ENCODE peak calls at places on chromosomes 16 and 17, in four cellular contexts. D is heart right ventricle; F is CD4-positive, alpha-beta T cell; A is uterus. T is an unnamed sample.

GRCh38 chr17:44503080-44503842 is at the start of gene GPATCH8:
- DNase-seq in D (peak), F (peak), A (peak), T (peak)

GRCh38 chr16:48317614-48318013 is 67.6 kb downstream of the SIAH1 start:
- DNase-seq in D (no peak), F (no peak), A (no peak), T (peak)

GRCh38 chr16:2159052-2159838 is 3.7 kb downstream of the TRAF7 start:
- DNase-seq in D (peak), F (no peak), A (peak), T (no peak)

GRCh38 chr17:41329279-41329925 is 13.9 kb upstream of the KRTAP17-1 start:
- DNase-seq in D (no peak), F (no peak), A (no peak), T (peak)

GRCh38 chr17:72118588-72119279 is 2.1 kb upstream of the SOX9 start:
- DNase-seq in D (peak), F (no peak), A (no peak), T (peak)

GRCh38 chr16:67326115-67326471 is 448 bp downstream of the KCTD19 start:
- DNase-seq in D (no peak), F (no peak), A (no peak), T (no peak)

GRCh38 chr17:68457168-68457538 is at the start of gene WIPI1:
- DNase-seq in D (peak), F (peak), A (peak), T (no peak)

GRCh38 chr17:8859804-8860430 is 7.6 kb downstream of the PIK3R6 start:
- DNase-seq in D (no peak), F (no peak), A (no peak), T (no peak)

GRCh38 chr17:45242015-45242414 is 19.9 kb downstream of the SPATA32 start:
- DNase-seq in D (no peak), F (no peak), A (no peak), T (no peak)

GRCh38 chr16:5736209-5736608 is 638.6 kb upstream of the EEF2KMT start:
- DNase-seq in D (no peak), F (no peak), A (no peak), T (no peak)

GRCh38 chr17:65886240-65886639 is 305.7 kb downstream of the CEP112 start:
- DNase-seq in D (no peak), F (no peak), A (no peak), T (no peak)

GRCh38 chr17:21375757-21376584 is at the start of gene KCNJ12:
- DNase-seq in D (no peak), F (no peak), A (no peak), T (peak)
- TF ChIP-seq CTCF in D (no peak), F (no peak), A (no peak), T (no peak)

GRCh38 chr16:10312784-10313724 is 72.8 kb upstream of the ATF7IP2 start:
- DNase-seq in D (no peak), F (no peak), A (no peak), T (no peak)

GRCh38 chr16:10317425-10318001 is 68.3 kb upstream of the ATF7IP2 start:
- DNase-seq in D (no peak), F (no peak), A (no peak), T (no peak)

GRCh38 chr16:10314317-10314716 is 71.5 kb upstream of the ATF7IP2 start:
- DNase-seq in D (no peak), F (no peak), A (no peak), T (no peak)

GRCh38 chr16:10312023-10312422 is 73.8 kb upstream of the ATF7IP2 start:
- DNase-seq in D (no peak), F (no peak), A (no peak), T (no peak)

DNA sequence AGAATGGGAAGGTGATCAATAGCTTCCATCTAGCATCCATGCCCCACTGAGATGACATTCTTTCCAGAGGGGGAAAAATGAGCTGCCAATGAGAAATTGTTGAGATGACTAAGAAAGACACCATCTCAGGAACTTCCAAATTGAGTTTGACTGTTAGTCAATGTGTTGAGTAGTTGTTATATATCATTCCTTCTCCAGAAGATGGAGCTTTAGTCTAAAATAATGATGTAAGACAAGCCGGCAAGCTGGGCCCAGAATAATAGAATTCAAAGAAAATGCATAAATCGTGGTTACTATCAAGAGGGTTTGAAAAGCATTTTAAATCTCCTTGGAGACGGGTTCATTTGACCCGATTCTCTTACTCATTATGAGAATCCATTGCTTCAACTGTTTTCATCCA is 71.0 kb upstream of the ATF7IP2 start:
- DNase-seq in D (no peak), F (no peak), A (no peak), T (peak)
- TF ChIP-seq CTCF in D (no peak), F (peak), A (no peak), T (peak)

GRCh38 chr16:81004646-81005353 is 1.9 kb downstream of the CMC2 start:
- DNase-seq in D (peak), F (no peak), A (peak), T (peak)
- TF ChIP-seq CTCF in D (peak), F (peak), A (peak), T (peak)

DNA sequence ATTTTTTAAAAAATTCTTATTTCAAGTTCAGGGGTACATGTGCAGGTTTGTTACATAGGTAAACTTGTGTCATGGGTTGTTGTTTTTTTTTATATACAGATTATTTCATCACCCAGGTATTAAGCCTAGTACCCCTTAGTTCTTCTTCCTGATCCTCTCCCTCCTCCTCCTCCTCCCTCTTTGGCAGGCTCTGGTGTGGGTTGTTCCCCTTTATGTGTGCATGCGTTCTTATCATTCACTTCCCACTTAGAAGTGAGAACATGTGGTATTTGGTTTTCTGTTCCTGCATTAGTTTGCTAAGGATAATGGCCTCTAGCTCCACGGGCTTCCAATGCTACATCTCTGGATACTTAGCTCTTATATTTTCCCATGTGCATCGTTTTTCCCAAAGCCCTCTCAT is 404.4 kb downstream of the HAPSTR1 start:
- DNase-seq in D (no peak), F (no peak), A (no peak), T (no peak)
- TF ChIP-seq CTCF in D (no peak), F (no peak), A (no peak), T (no peak)

DNA sequence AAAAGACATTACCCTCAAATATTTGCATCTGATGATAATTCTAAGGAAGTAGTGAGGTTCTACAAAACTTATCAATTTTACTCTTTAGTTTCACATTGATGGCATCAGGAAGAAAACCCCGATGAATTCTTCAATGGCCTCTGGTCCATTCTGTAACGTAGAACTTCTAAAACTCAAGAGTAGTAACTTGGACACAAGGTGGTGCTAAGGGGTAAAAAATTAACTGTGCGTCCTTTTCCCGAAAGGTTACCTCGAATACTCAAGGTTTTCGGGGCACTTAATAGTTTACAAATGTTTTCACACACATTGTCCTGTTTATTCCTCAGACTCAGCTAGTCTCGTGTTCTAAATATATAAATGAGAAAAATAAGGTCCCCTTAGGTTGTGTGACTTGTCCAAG is 517.3 kb upstream of the ZFHX3 start:
- DNase-seq in D (no peak), F (no peak), A (no peak), T (peak)
- TF ChIP-seq CTCF in D (peak), F (no peak), A (no peak), T (peak)

GRCh38 chr17:74432484-74433391 is 850 bp downstream of the GPRC5C start:
- DNase-seq in D (no peak), F (no peak), A (no peak), T (no peak)

GRCh38 chr17:74435775-74436359 is 4.0 kb downstream of the GPRC5C start:
- DNase-seq in D (no peak), F (no peak), A (no peak), T (no peak)

GRCh38 chr17:74431568-74432483 is at the start of gene GPRC5C:
- DNase-seq in D (peak), F (no peak), A (peak), T (peak)

GRCh38 chr17:74430706-74431567 is 951 bp upstream of the GPRC5C start:
- DNase-seq in D (peak), F (no peak), A (peak), T (peak)

DNA sequence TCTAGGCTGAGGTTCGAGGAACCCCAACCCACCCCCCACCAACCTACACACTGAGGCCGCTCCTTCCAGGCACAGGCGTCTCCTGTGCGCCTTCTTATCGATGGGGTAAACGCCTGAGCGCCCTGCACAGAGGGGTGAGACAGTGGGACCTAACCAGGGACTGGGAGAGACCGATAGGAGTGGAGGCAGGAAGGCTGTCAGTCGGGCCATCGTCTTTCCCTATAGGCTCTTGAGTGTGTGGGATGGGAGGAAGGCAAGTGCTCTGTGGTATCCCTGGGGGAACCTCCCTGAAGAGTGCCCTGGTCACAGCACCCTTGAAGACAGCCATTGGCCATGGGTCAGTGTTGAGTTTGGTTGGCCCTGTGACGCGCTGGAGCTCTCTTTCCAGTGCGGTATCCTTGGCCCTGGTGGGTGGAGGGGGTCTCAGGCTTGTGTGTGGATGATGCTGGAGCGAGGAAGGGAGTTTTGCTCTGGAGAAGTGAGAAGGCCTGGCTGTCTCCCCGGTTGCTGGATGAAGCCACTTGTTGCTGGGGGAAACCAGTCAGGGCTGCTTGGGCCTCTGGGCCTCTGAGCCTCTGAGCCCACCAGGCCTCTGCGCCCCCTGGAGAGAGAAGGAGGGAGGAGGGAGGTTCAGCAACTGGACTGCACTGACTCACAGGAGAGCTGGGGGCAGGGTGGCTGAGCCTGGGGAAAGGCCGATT is 1.7 kb downstream of the GPRC5C start:
- DNase-seq in D (no peak), F (no peak), A (no peak), T (no peak)
- TF ChIP-seq CTCF in D (no peak), F (no peak), A (no peak), T (no peak)